ENCODE peak calls at places on chromosomes 12 and 14, in five cellular contexts. R is NCI-H2029, K is fibroblast of pulmonary artery, M is hypothalamus, B is C1 segment of cervical spinal cord. T is an unnamed sample.

GRCh38 chr12:111596985-111597730 is 2.0 kb downstream of the ATXN2 start:
- DNase-seq in R (peak; percentile 55), K (peak; percentile 68), M (peak; percentile 22), B (peak; percentile 25), T (no peak)

GRCh38 chr12:111268738-111269572 is 99.9 kb downstream of the PHETA1 start:
- DNase-seq in R (no peak), K (no peak), M (no peak), B (no peak), T (no peak)

GRCh38 chr12:118432812-118433540 is 56.6 kb downstream of the SUDS3 start:
- DNase-seq in R (no peak), K (no peak), M (no peak), B (no peak), T (no peak)

GRCh38 chr12:48092606-48093005 is 13.3 kb downstream of the SENP1 start:
- DNase-seq in R (no peak), K (peak; percentile 40), M (no peak), B (no peak), T (no peak)

GRCh38 chr12:6941267-6941666 is 2.3 kb upstream of the RNU7-1 start:
- DNase-seq in R (no peak), K (no peak), M (no peak), B (no peak), T (no peak)

GRCh38 chr14:96839251-96839650 is 42.1 kb downstream of the VRK1 start:
- DNase-seq in R (no peak), K (no peak), M (no peak), B (no peak), T (no peak)

GRCh38 chr14:105974902-105975301 is 448.5 kb downstream of the TMEM121 start:
- DNase-seq in R (no peak), K (no peak), M (no peak), B (no peak), T (no peak)

GRCh38 chr14:44154889-44155288 is 352.2 kb downstream of the FSCB start:
- DNase-seq in R (peak; percentile 99), K (no peak), M (no peak), B (no peak), T (no peak)